ENCODE peak calls at places on chromosomes 11 and 22, in four cellular contexts. Z is CD4-positive, alpha-beta T cell; P is SK-N-SH; N is iris pigment epithelial cell. O is an unnamed sample.

GRCh38 chr11:117884994-117885393 is 8.5 kb upstream of the FXYD6 start:
- DNase-seq in Z (no peak), P (no peak), N (peak; percentile 34), O (no peak)

GRCh38 chr22:33923033-33923432 is 2.8 kb upstream of the LARGE1 start:
- DNase-seq in Z (no peak), P (no peak), N (no peak), O (no peak)

GRCh38 chr22:36016656-36017055 is 12.0 kb downstream of the RBFOX2 start:
- DNase-seq in Z (no peak), P (no peak), N (no peak), O (no peak)

GRCh38 chr11:47001666-47002285 is 65.2 kb downstream of the CSTPP1 start:
- DNase-seq in Z (no peak), P (peak; percentile 38), N (no peak), O (no peak)

GRCh38 chr22:42160251-42160650 is 29.6 kb upstream of the CYP2D6 start:
- DNase-seq in Z (no peak), P (no peak), N (no peak), O (no peak)

GRCh38 chr11:48001438-48002021 is 21.2 kb downstream of the PTPRJ start:
- DNase-seq in Z (peak; percentile 76), P (no peak), N (peak; percentile 95), O (no peak)

GRCh38 chr22:40668611-40669390 is 10.5 kb upstream of the MCHR1 start:
- DNase-seq in Z (no peak), P (no peak), N (peak; percentile 78), O (no peak)

GRCh38 chr11:78094250-78094649 is 14.6 kb upstream of the NDUFC2 start:
- DNase-seq in Z (no peak), P (no peak), N (no peak), O (no peak)

GRCh38 chr11:128711136-128711535 is 17.3 kb downstream of the FLI1 start:
- DNase-seq in Z (no peak), P (no peak), N (peak; percentile 88), O (no peak)

GRCh38 chr11:118342503-118343161 is at the start of gene CD3D:
- DNase-seq in Z (peak; percentile 58), P (no peak), N (no peak), O (no peak)

GRCh38 chr11:44776840-44777536 is 50.2 kb downstream of the TSPAN18 start:
- DNase-seq in Z (no peak), P (no peak), N (no peak), O (no peak)

GRCh38 chr11:45960387-45961110 is 38.1 kb downstream of the LARGE2 start:
- DNase-seq in Z (no peak), P (no peak), N (no peak), O (no peak)

GRCh38 chr11:9568854-9569587 is 4.4 kb upstream of the WEE1 start:
- DNase-seq in Z (no peak), P (peak; percentile 44), N (peak; percentile 92), O (no peak)

GRCh38 chr22:17247832-17248231 is 28.6 kb upstream of the ADA2 start:
- DNase-seq in Z (no peak), P (no peak), N (no peak), O (no peak)

GRCh38 chr22:45163074-45163416 is 680 bp upstream of the NUP50 start:
- DNase-seq in Z (no peak), P (peak; percentile 57), N (peak; percentile 56), O (peak; percentile 63)

GRCh38 chr11:22666700-22667439 is 459 bp downstream of the GAS2 start:
- DNase-seq in Z (no peak), P (peak; percentile 85), N (peak; percentile 9), O (peak; percentile 35)

GRCh38 chr11:69265911-69266510 is 27.9 kb upstream of the MYEOV start:
- DNase-seq in Z (no peak), P (no peak), N (no peak), O (no peak)

GRCh38 chr22:30829901-30830550 is 135.4 kb downstream of the OSBP2 start:
- DNase-seq in Z (no peak), P (no peak), N (peak; percentile 90), O (no peak)

GRCh38 chr11:66676279-66676919 is 1.3 kb downstream of the RBM4B start:
- DNase-seq in Z (no peak), P (no peak), N (no peak), O (no peak)

GRCh38 chr11:19766206-19766605 is 53.6 kb downstream of the NAV2 start:
- DNase-seq in Z (no peak), P (no peak), N (peak; percentile 39), O (no peak)

GRCh38 chr22:44386386-44387035 is 73.8 kb upstream of the SHISAL1 start:
- DNase-seq in Z (no peak), P (no peak), N (no peak), O (no peak)

O was measured in D341Med.